ENCODE peak calls at places on chromosomes 5 and 9, in eight cellular contexts. O, F, T, L, N, E, R and H are unnamed samples. For H3K27me3, the result is how much of the 10 kb centered on the place peaks cover.

GRCh38 chr9:132857601-132858342 is 20.3 kb downstream of the AK8 start:
- DNase-seq in E (no peak), F (no peak), N (no peak), R (no peak), O (no peak), T (no peak), L (no peak), H (no peak)

GRCh38 chr5:10607666-10608442 is 44.0 kb downstream of the ANKRD33B start:
- DNase-seq in O (peak), F (peak), T (no peak), R (no peak), L (no peak), E (peak), N (peak), H (no peak)

GRCh38 chr9:71094708-71095251 is 26.6 kb downstream of the TRPM3 start:
- DNase-seq in F (no peak), N (no peak), O (no peak), L (no peak), T (no peak), R (no peak), E (no peak), H (no peak)

GRCh38 chr9:35619800-35620158 is 1.6 kb upstream of the CD72 start:
- DNase-seq in N (no peak), F (no peak), E (no peak), R (no peak), L (no peak), T (no peak), O (no peak), H (no peak)

GRCh38 chr9:15873573-15874177 is 320.8 kb downstream of the CCDC171 start:
- DNase-seq in O (peak), N (peak), F (peak), L (no peak), T (no peak), E (no peak), R (no peak), H (no peak)

GRCh38 chr5:157473383-157474370 is 13.7 kb downstream of the NIPAL4 start:
- DNase-seq in E (no peak), T (no peak), R (no peak), F (peak), O (no peak), N (no peak), L (no peak), H (no peak)

GRCh38 chr5:131532016-131532640 is 102.9 kb downstream of the RAPGEF6 start:
- DNase-seq in L (no peak), E (no peak), N (no peak), F (no peak), R (no peak), O (peak), T (no peak), H (no peak)

GRCh38 chr9:106883626-106884190 is 20.7 kb downstream of the ZNF462 start:
- DNase-seq in T (no peak), N (no peak), L (no peak), F (no peak), O (no peak), E (no peak), R (no peak), H (no peak)

GRCh38 chr5:164326219-164326618 is 820.8 kb downstream of the MAT2B start:
- DNase-seq in T (no peak), F (no peak), E (no peak), O (no peak), N (no peak), R (no peak), L (no peak), H (no peak)

GRCh38 chr5:36066540-36067210 is at the start of gene UGT3A2:
- DNase-seq in T (no peak), O (no peak), R (no peak), F (peak), N (no peak), E (no peak), L (no peak), H (no peak)

GRCh38 chr5:95390812-95391492 is at the start of gene FAM81B:
- DNase-seq in T (no peak), L (no peak), N (no peak), O (peak), R (no peak), F (no peak), E (no peak), H (no peak)

GRCh38 chr9:7570107-7570720 is 229.4 kb downstream of the DMAC1 start:
- DNase-seq in F (peak), L (no peak), O (peak), T (no peak), E (peak), R (peak), N (peak), H (peak)

GRCh38 chr9:129218918-129219317 is 40.9 kb upstream of the IER5L start:
- DNase-seq in E (no peak), F (no peak), R (no peak), N (no peak), O (no peak), L (no peak), T (no peak), H (no peak)

GRCh38 chr9:115373000-115373709 is 255.2 kb upstream of the TNC start:
- DNase-seq in E (no peak), R (no peak), F (no peak), T (peak), L (no peak), N (no peak), O (no peak), H (no peak)

GRCh38 chr9:7960615-7961014 is 161.0 kb upstream of the DMAC1 start:
- DNase-seq in N (no peak), R (no peak), E (no peak), F (no peak), L (no peak), T (no peak), O (no peak), H (no peak)

GRCh38 chr5:10304932-10305331 is 2.8 kb downstream of the CMBL start:
- DNase-seq in T (no peak), L (no peak), E (no peak), N (no peak), R (no peak), F (no peak), O (no peak), H (no peak)

GRCh38 chr5:156479864-156480263 is 152.9 kb downstream of the SGCD start:
- DNase-seq in E (no peak), F (no peak), L (no peak), O (no peak), R (no peak), T (no peak), N (no peak), H (no peak)

GRCh38 chr9:4293293-4293931 is 6.5 kb downstream of the GLIS3 start:
- DNase-seq in R (no peak), F (no peak), T (no peak), E (no peak), O (peak), L (no peak), N (no peak), H (no peak)

GRCh38 chr5:9562101-9562500 is 16.2 kb upstream of the SEMA5A start:
- DNase-seq in O (no peak), T (no peak), R (no peak), F (no peak), E (no peak), N (no peak), L (no peak), H (no peak)

GRCh38 chr9:124267271-124267807 is 9.6 kb downstream of the NEK6 start:
- DNase-seq in F (no peak), N (no peak), L (no peak), R (no peak), E (no peak), O (peak), T (peak), H (peak)

GRCh38 chr5:67575087-67575486 is 378.5 kb upstream of the CD180 start:
- DNase-seq in F (no peak), N (no peak), L (no peak), E (no peak), T (no peak), R (no peak), O (no peak), H (no peak)

GRCh38 chr5:131720714-131721113 is 76.1 kb downstream of the FNIP1 start:
- DNase-seq in F (no peak), T (no peak), R (no peak), E (no peak), O (peak), N (no peak), L (no peak), H (no peak)

GRCh38 chr9:131875828-131876485 is 136.1 kb upstream of the RAPGEF1 start:
- DNase-seq in R (no peak), N (no peak), L (no peak), F (no peak), T (no peak), E (no peak), O (no peak), H (no peak)

GRCh38 chr5:126920291-126920690 is 110.1 kb downstream of the MARCHF3 start:
- DNase-seq in E (peak), T (no peak), N (no peak), O (peak), L (no peak), F (peak), R (no peak), H (no peak)

GRCh38 chr5:14861123-14861757 is 10.3 kb downstream of the ANKH start:
- DNase-seq in T (no peak), F (no peak), E (no peak), R (no peak), L (no peak), O (no peak), N (no peak), H (no peak)

GRCh38 chr9:114098021-114098659 is 952 bp downstream of the KIF12 start:
- DNase-seq in R (no peak), L (peak), N (no peak), E (no peak), F (peak), T (no peak), O (no peak), H (no peak)

GRCh38 chr5:120368923-120369715 is 95.0 kb upstream of the PRR16 start:
- DNase-seq in O (no peak), R (no peak), N (no peak), T (peak), L (no peak), E (no peak), F (no peak), H (no peak)

GRCh38 chr9:131678499-131679111 is 61.3 kb downstream of the RAPGEF1 start:
- DNase-seq in L (peak), R (peak), E (peak), N (peak), O (peak), F (peak), T (peak), H (no peak)

GRCh38 chr9:88971131-88971960 is 19.9 kb upstream of the S1PR3 start:
- DNase-seq in R (no peak), L (no peak), N (no peak), F (no peak), O (no peak), E (no peak), T (no peak), H (no peak)

DNA sequence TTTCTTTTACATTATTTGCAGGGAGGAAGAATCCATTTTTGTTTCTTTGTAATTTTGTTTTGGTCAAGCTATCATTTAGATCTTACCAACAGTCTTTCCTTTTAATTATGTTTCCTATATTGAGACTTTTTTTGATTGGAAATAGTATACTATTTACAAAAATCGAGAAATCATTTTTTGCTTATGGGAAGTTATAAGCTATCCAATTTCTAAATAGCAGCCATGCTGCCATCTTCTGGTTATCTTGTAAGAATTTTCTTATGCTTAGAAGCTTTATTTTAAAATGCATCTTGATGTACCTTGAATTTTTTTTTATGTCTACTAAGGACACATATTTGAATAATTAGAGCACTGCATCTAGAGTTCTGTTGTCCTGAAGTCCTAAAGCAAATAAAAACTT is 821.2 kb downstream of the PTPRD start:
- DNase-seq in O (peak), F (peak), R (no peak), L (no peak), E (no peak), T (no peak), N (no peak), H (no peak)
- TF ChIP-seq CTCF in O (no peak), F (no peak), R (no peak), L (peak), E (no peak), T (peak), N (peak), H (peak)

DNA sequence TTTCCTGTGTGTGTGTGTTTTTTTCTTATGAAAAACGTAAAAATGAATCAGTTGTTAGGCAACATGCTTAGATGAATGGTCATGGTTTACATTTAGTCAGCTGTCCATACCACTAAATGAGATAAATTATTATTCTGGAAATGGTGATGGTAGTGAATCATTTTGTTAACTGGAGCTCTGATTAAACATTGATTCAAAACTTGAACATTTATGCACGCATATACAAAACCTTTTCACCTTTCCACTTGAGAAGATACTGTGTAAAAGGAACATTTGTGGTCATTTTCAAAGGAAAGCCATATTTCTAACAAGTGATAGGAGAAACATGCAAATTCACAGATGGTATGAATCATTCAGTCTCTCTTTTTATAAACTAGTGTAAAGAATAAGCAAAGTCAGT is 162.0 kb downstream of the SLC25A46 start:
- DNase-seq in R (no peak), L (no peak), N (no peak), F (no peak), T (no peak), E (no peak), O (no peak), H (no peak)
- H3K27ac ChIP-seq in R (no peak), L (no peak), N (no peak), F (no peak), T (peak), E (no peak), O (no peak), H (no peak)

DNA sequence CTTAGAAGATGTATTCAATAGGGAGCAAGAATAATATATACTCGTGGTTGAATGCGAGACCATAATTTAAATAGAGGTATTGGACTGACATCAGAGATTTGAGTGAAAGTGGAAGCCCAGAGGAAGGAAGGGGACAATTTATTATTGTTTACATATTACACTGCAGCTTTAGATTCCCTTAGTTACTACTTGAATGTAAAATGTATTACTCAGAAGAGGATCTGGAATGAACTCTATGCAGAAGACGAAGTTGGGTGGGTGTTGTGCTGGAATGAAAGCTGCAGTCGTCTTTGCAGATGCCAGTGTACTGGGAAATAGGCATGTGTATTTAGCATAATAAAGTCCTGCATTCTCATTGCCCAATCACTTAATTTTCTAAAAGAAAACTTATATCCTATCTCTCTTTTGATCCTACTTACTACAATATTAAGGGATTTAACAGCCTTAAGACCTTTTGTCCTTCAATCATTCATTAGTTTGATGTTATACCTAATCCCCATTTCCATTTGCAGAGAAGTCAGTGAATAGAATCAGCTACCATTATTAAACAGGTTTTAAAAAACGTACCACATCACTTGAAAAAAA is 570.7 kb upstream of the WWC1 start:
- DNase-seq in T (no peak), O (no peak), L (no peak), N (no peak), E (no peak), F (no peak), R (no peak), H (no peak)
- H3K27me3 ChIP-seq in T (under half), O (under half), L (under half), N (under half), E (under half), F (under half), R (under half), H (under half)

GRCh38 chr5:173689713-173690360 is 73.4 kb upstream of the BOD1 start:
- DNase-seq in F (no peak), O (peak), R (no peak), E (no peak), T (no peak), N (no peak), L (no peak), H (no peak)
- TF ChIP-seq CTCF in F (no peak), O (no peak), R (no peak), E (no peak), T (no peak), N (no peak), L (no peak), H (no peak)

DNA sequence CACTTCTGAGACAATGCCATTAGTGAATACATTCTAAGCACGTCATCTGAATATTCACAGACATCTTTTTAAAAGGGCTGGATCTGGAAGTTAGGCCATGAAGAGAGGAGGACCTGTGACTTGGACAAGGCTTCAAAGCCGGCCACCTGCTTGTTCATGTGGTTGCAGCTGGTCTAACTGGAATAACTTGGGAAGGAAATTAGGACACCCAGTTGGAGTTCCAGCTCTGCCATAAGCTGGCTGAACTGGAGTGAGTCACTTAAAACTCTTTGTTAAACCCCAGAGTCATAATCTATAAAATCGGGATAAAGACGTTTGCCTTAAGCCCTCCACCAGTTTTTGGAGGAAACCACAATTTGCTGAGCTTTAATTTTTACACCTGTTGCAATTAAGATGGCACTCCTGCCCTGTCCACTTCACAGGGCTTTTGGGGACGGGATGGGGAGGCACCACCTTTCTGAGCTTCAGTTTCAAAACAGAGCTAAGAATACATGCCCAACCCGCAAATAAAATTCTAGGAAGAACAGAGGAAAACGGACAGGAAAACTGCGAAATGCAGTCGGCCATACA is 536 bp upstream of the STX17 start:
- DNase-seq in L (no peak), O (no peak), T (no peak), N (no peak), E (no peak), R (no peak), F (no peak), H (no peak)
- H3K27ac ChIP-seq in L (peak), O (no peak), T (peak), N (peak), E (peak), R (no peak), F (peak), H (peak)

GRCh38 chr5:42035526-42035925 is 110.4 kb downstream of the FBXO4 start:
- DNase-seq in R (no peak), N (no peak), O (no peak), F (no peak), T (no peak), E (no peak), L (no peak), H (no peak)
- H3K27me3 ChIP-seq in R (under half), N (under half), O (under half), F (under half), T (under half), E (under half), L (under half), H (under half)

DNA sequence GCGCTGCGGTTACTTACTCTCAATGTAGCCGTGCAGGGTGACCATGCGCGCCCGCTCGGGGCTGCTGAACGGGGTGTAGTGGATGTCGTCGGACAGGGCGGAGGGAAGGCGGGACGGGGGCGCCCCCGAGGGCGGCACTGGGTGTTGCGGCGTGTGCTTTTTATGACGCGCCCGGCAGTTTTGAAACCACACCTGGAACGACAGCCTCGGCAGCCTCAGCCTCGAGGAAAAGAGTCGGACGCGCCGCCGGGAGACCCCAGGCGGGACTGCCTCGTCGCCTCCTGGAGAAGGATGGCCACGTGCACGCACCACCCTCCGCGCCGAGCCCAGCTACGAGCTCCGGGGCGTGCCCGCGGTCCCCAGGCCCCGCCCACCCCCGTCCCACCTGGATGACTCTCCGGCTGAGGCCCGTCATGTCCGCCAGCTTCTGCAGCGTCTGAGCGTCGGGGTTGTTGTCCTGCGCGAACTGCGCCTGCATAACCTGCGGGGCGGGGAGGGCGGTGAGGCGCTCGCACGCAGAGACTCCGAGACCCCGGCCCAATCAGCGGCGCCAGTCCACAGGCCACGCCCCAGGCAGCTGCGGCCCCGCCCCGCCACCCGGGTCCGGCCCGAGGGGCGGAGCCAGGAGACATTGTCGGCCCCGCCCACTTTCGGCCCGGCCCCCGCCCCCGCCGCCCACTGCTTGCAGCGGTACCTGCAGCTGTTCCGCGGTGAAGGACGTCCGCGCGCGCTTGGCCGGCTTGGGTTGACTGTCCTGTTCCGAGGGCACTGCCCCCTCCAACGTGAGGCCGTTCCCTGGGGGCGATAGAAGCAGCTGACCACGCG is 15.0 kb downstream of the LHX6 start:
- DNase-seq in O (no peak), R (no peak), L (no peak), T (peak), N (no peak), E (peak), F (peak), H (no peak)
- TF ChIP-seq CTCF in O (no peak), R (no peak), L (no peak), T (no peak), N (no peak), E (no peak), F (no peak), H (no peak)

GRCh38 chr5:89864941-89865340 is 544.6 kb downstream of the CETN3 start:
- DNase-seq in T (no peak), O (no peak), R (no peak), F (no peak), E (no peak), N (no peak), L (no peak), H (no peak)
- H3K27ac ChIP-seq in T (no peak), O (no peak), R (no peak), F (no peak), E (no peak), N (no peak), L (no peak), H (no peak)

GRCh38 chr9:77131411-77131810 is 45.9 kb upstream of the VPS13A start:
- DNase-seq in N (no peak), T (no peak), F (no peak), L (no peak), E (no peak), O (no peak), R (no peak), H (no peak)
- H3K27me3 ChIP-seq in N (under half), T (under half), F (under half), L (under half), E (under half), O (under half), R (under half), H (under half)